ENCODE peak calls at places on chromosome 18, in four cellular contexts. One of them, this sample, is unnamed.

GRCh38 chr18:48825101-48825745 is 125.5 kb downstream of the SMAD7 start:
- DNase-seq in Panc1: no peak
- DNase-seq in nephron progenitor cell: no peak
- DNase-seq in foreskin fibroblast: peak
- DNase-seq in this sample: no peak

GRCh38 chr18:67302043-67302442 is 214.5 kb downstream of the DSEL start:
- DNase-seq in Panc1: no peak
- DNase-seq in nephron progenitor cell: no peak
- DNase-seq in foreskin fibroblast: no peak
- DNase-seq in this sample: no peak

GRCh38 chr18:70149616-70150301 is 55.7 kb downstream of the RTTN start:
- DNase-seq in Panc1: no peak
- DNase-seq in nephron progenitor cell: no peak
- DNase-seq in foreskin fibroblast: no peak
- DNase-seq in this sample: peak

GRCh38 chr18:37565985-37566478 is 434 bp upstream of the CELF4 start:
- DNase-seq in Panc1: no peak
- DNase-seq in nephron progenitor cell: peak
- DNase-seq in foreskin fibroblast: peak
- DNase-seq in this sample: no peak

GRCh38 chr18:40993363-40993762 is 961.7 kb upstream of the PIK3C3 start:
- DNase-seq in Panc1: no peak
- DNase-seq in nephron progenitor cell: no peak
- DNase-seq in foreskin fibroblast: no peak
- DNase-seq in this sample: no peak

GRCh38 chr18:59740131-59740530 is 42.9 kb upstream of the CCBE1 start:
- DNase-seq in Panc1: no peak
- DNase-seq in nephron progenitor cell: no peak
- DNase-seq in foreskin fibroblast: no peak
- DNase-seq in this sample: no peak

GRCh38 chr18:51569153-51569552 is 371.7 kb upstream of the MEX3C start:
- DNase-seq in Panc1: no peak
- DNase-seq in nephron progenitor cell: no peak
- DNase-seq in foreskin fibroblast: no peak
- DNase-seq in this sample: no peak

GRCh38 chr18:48782381-48782841 is 168.4 kb downstream of the SMAD7 start:
- DNase-seq in Panc1: no peak
- DNase-seq in nephron progenitor cell: no peak
- DNase-seq in foreskin fibroblast: no peak
- DNase-seq in this sample: no peak

GRCh38 chr18:45526120-45526841 is 89.0 kb upstream of the SLC14A2 start:
- DNase-seq in Panc1: no peak
- DNase-seq in nephron progenitor cell: no peak
- DNase-seq in foreskin fibroblast: no peak
- DNase-seq in this sample: no peak

GRCh38 chr18:70430501-70431173 is 141.8 kb downstream of the SOCS6 start:
- DNase-seq in Panc1: no peak
- DNase-seq in nephron progenitor cell: no peak
- DNase-seq in foreskin fibroblast: no peak
- DNase-seq in this sample: no peak

GRCh38 chr18:49247786-49248185 is 212.7 kb downstream of the DYM start:
- DNase-seq in Panc1: no peak
- DNase-seq in nephron progenitor cell: no peak
- DNase-seq in foreskin fibroblast: peak
- DNase-seq in this sample: peak

GRCh38 chr18:71625691-71626090 is 918.5 kb downstream of the CBLN2 start:
- DNase-seq in Panc1: no peak
- DNase-seq in nephron progenitor cell: no peak
- DNase-seq in foreskin fibroblast: no peak
- DNase-seq in this sample: no peak

GRCh38 chr18:78849458-78849857 is 130.2 kb upstream of the SALL3 start:
- DNase-seq in Panc1: no peak
- DNase-seq in nephron progenitor cell: no peak
- DNase-seq in foreskin fibroblast: no peak
- DNase-seq in this sample: no peak

GRCh38 chr18:57951110-57951796 is 92.8 kb upstream of the NEDD4L start:
- DNase-seq in Panc1: no peak
- DNase-seq in nephron progenitor cell: no peak
- DNase-seq in foreskin fibroblast: no peak
- DNase-seq in this sample: no peak

GRCh38 chr18:42086288-42086687 is 131.3 kb downstream of the PIK3C3 start:
- DNase-seq in Panc1: no peak
- DNase-seq in nephron progenitor cell: no peak
- DNase-seq in foreskin fibroblast: peak
- DNase-seq in this sample: no peak

GRCh38 chr18:42078711-42079110 is 123.7 kb downstream of the PIK3C3 start:
- DNase-seq in Panc1: no peak
- DNase-seq in nephron progenitor cell: no peak
- DNase-seq in foreskin fibroblast: no peak
- DNase-seq in this sample: no peak

GRCh38 chr18:57898506-57899124 is 95.5 kb upstream of the ATP8B1 start:
- DNase-seq in Panc1: no peak
- DNase-seq in nephron progenitor cell: no peak
- DNase-seq in foreskin fibroblast: peak
- DNase-seq in this sample: no peak

GRCh38 chr18:43596106-43596712 is 318.9 kb upstream of the SYT4 start:
- DNase-seq in Panc1: peak
- DNase-seq in nephron progenitor cell: no peak
- DNase-seq in foreskin fibroblast: no peak
- DNase-seq in this sample: peak

GRCh38 chr18:31789409-31789808 is 28.7 kb upstream of the SLC25A52 start:
- DNase-seq in Panc1: no peak
- DNase-seq in nephron progenitor cell: no peak
- DNase-seq in foreskin fibroblast: no peak
- DNase-seq in this sample: no peak

GRCh38 chr18:34840416-34840815 is 130.3 kb downstream of the DTNA start:
- DNase-seq in Panc1: no peak
- DNase-seq in nephron progenitor cell: no peak
- DNase-seq in foreskin fibroblast: no peak
- DNase-seq in this sample: no peak

GRCh38 chr18:59881728-59882685 is 17.8 kb upstream of the PMAIP1 start:
- DNase-seq in Panc1: no peak
- DNase-seq in nephron progenitor cell: no peak
- DNase-seq in foreskin fibroblast: peak
- DNase-seq in this sample: no peak

GRCh38 chr18:58970943-58971799 is 106.5 kb downstream of the ZNF532 start:
- DNase-seq in Panc1: no peak
- DNase-seq in nephron progenitor cell: no peak
- DNase-seq in foreskin fibroblast: no peak
- DNase-seq in this sample: no peak

GRCh38 chr18:36398419-36398818 is 100.9 kb downstream of the FHOD3 start:
- DNase-seq in Panc1: no peak
- DNase-seq in nephron progenitor cell: no peak
- DNase-seq in foreskin fibroblast: no peak
- DNase-seq in this sample: no peak

GRCh38 chr18:37649930-37650329 is 84.3 kb upstream of the CELF4 start:
- DNase-seq in Panc1: no peak
- DNase-seq in nephron progenitor cell: no peak
- DNase-seq in foreskin fibroblast: no peak
- DNase-seq in this sample: no peak

GRCh38 chr18:37584952-37585695 is 19.5 kb upstream of the CELF4 start:
- DNase-seq in Panc1: no peak
- DNase-seq in nephron progenitor cell: no peak
- DNase-seq in foreskin fibroblast: no peak
- DNase-seq in this sample: no peak

GRCh38 chr18:61892683-61893303 is at the start of gene RNF152:
- DNase-seq in Panc1: no peak
- DNase-seq in nephron progenitor cell: peak
- DNase-seq in foreskin fibroblast: no peak
- DNase-seq in this sample: no peak

GRCh38 chr18:46629356-46629755 is 27.7 kb downstream of the LOXHD1 start:
- DNase-seq in Panc1: no peak
- DNase-seq in nephron progenitor cell: no peak
- DNase-seq in foreskin fibroblast: no peak
- DNase-seq in this sample: no peak

GRCh38 chr18:62537946-62538345 is 15.1 kb downstream of the ZCCHC2 start:
- DNase-seq in Panc1: no peak
- DNase-seq in nephron progenitor cell: no peak
- DNase-seq in foreskin fibroblast: no peak
- DNase-seq in this sample: no peak

GRCh38 chr18:31793531-31793930 is 32.9 kb upstream of the SLC25A52 start:
- DNase-seq in Panc1: no peak
- DNase-seq in nephron progenitor cell: no peak
- DNase-seq in foreskin fibroblast: no peak
- DNase-seq in this sample: no peak

GRCh38 chr18:33014060-33014796 is 241.4 kb upstream of the KLHL14 start:
- DNase-seq in Panc1: no peak
- DNase-seq in nephron progenitor cell: no peak
- DNase-seq in foreskin fibroblast: no peak
- DNase-seq in this sample: peak

GRCh38 chr18:31438402-31438801 is 9.1 kb upstream of the DSG3 start:
- DNase-seq in Panc1: no peak
- DNase-seq in nephron progenitor cell: no peak
- DNase-seq in foreskin fibroblast: no peak
- DNase-seq in this sample: no peak

GRCh38 chr18:32998285-32998684 is 225.5 kb upstream of the KLHL14 start:
- DNase-seq in Panc1: no peak
- DNase-seq in nephron progenitor cell: no peak
- DNase-seq in foreskin fibroblast: no peak
- DNase-seq in this sample: no peak

DNA sequence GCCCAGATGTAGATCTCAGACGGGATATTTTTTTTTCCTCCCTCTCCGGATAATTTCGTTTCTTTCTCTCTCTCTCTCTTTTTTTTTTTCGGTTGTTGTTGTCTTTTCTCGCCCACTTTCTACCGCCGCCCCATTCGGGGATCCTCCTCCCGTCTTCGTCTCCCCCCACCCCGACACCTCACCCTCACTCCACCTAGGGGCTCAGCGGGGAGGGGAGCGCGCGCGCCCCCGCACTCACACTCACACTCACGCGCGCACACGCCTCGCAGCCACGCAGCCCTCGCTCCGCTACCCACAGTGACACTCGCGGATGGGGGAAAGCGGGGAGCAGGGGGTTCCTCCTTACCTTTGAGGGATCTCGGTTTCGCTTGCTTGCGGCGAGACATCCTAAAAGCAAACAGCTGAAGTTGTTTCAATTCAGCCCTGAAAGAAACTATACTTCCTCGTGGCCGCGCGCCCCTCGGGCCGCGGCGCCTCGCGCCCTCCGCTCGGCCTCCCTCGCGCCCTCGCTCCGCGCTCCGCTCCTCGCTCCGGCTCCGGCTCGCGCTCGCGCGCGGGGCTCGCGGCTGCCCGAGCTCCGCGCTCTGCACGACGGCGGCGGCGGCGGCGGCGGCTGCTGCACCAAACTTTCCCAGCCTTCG is 1.3 kb downstream of the ZNF521 start:
- DNase-seq in Panc1: no peak
- DNase-seq in nephron progenitor cell: peak
- DNase-seq in foreskin fibroblast: peak
- DNase-seq in this sample: no peak
- TF ChIP-seq CTCF in Panc1: no peak
- TF ChIP-seq CTCF in nephron progenitor cell: no peak
- TF ChIP-seq CTCF in foreskin fibroblast: no peak
- TF ChIP-seq CTCF in this sample: no peak

DNA sequence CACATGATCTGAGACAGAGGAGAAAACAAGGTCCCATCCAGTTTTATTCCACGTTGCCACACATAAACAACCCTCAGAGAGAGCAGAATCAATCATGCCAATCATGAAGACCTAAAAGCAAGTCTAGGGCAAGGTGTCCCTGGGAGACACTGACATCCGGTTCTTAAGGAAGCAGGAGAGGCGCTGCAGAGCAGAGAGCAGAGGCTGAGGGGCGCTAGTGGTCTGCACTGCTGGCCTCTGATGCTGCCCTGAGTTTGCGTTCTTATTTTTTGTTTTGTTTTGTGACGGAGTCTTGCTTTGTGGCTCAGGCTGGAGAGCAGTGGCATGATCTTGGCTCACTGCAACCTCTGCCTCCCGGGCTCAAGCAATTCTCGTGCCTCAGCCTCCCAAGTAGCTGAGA is 83.3 kb downstream of the SMIM21 start:
- DNase-seq in Panc1: no peak
- DNase-seq in nephron progenitor cell: no peak
- DNase-seq in foreskin fibroblast: no peak
- DNase-seq in this sample: no peak
- TF ChIP-seq CTCF in Panc1: no peak
- TF ChIP-seq CTCF in nephron progenitor cell: no peak
- TF ChIP-seq CTCF in foreskin fibroblast: no peak
- TF ChIP-seq CTCF in this sample: no peak

DNA sequence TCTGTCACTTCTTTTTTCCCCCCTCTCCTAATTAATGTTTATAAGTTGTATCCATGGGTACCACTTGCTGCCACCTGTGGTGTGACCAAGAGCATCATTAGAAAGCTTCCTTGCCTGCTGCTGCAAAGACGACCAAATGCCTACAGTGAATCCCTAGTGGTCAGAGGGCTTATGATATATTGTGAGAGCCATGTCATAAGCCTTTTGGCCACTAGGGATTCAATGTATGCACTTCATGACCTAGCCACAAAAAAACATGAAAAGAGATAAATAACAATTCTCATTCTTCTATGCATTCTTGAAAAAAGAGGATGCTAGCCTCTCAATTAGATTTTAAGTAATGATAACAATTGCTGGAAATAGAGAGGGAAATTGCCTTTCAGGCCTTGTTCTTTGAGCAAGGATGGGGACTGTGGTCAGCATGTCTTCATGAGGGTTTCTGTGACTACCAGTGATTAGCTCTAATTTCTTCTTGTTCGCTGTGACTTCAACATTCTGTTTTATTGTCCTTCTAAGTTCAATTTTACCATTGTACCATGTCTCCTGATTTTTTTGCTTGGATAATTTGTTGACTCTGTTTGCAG is 435.3 kb downstream of the TGIF1 start:
- DNase-seq in Panc1: no peak
- DNase-seq in nephron progenitor cell: no peak
- DNase-seq in foreskin fibroblast: no peak
- DNase-seq in this sample: no peak
- TF ChIP-seq CTCF in Panc1: peak
- TF ChIP-seq CTCF in nephron progenitor cell: no peak
- TF ChIP-seq CTCF in foreskin fibroblast: no peak
- TF ChIP-seq CTCF in this sample: peak

DNA sequence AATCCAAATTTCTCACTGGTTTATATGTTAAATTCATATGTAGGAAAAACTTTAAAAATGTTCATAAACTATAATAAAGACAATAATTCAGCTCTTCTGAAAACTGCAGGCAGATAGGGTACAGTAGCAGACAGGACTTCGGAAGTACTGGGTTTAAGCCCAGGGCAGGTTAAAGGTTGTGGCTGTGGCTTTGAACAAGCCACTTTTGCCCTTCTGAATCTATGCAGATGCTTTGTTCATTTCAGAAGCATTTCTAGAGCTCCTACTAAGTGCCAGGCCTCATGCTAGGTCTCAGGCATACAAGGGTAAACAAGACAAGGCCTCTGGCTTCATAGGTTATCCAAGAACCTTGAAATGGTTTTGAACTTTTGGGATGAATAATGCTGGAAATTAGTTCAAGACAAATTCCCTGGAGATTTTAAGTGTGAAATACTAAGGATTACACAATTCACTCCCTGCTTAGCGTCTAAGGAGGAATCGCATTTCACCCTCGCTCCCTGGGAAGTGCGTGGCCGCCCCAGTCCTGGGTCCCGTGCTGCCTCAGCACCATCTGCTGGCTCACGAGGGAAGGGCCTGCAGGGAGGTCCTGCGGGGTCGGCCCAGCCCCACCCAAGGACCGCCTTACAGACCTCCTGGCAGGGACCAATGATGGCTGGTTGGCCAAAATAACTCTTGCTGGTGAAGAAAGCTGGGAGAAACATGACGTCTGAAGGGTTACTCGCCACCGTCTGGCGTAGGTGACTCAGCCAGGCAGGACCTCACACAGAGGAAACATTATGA is 67.7 kb upstream of the L3MBTL4 start:
- DNase-seq in Panc1: peak
- DNase-seq in nephron progenitor cell: peak
- DNase-seq in foreskin fibroblast: peak
- DNase-seq in this sample: no peak
- TF ChIP-seq CTCF in Panc1: peak
- TF ChIP-seq CTCF in nephron progenitor cell: peak
- TF ChIP-seq CTCF in foreskin fibroblast: peak
- TF ChIP-seq CTCF in this sample: peak

This sample was measured in LNCaP clone FGC.